ENCODE peak calls at places on chromosome X, in nine cellular contexts. A is SK-N-DZ; S is fibroblast of the aortic adventitia; E is NCI-H1436; G is T-helper 2 cell; P is neural progenitor cell; F is ureter; C is activated CD4-positive, alpha-beta T cell treated with anti-CD3 and anti-CD28 coated beads, Interleukin-2, amount 50 U/mL, for 1 hour; R is astrocyte of the hippocampus. V is an unnamed sample.

GRCh38 chrX:27491397-27491796 is 28.3 kb upstream of the PPP4R3C start:
- DNase-seq in G (no peak), R (no peak), F (no peak), C (no peak), S (no peak), P (no peak), A (no peak), E (no peak), V (no peak)

GRCh38 chrX:6041630-6042029 is 187.0 kb downstream of the NLGN4X start:
- DNase-seq in R (peak), G (no peak), F (no peak), E (no peak), P (no peak), C (no peak), S (peak), A (no peak), V (no peak)

GRCh38 chrX:111460612-111461011 is 48.6 kb upstream of the DCX start:
- DNase-seq in P (no peak), S (no peak), E (no peak), A (no peak), G (no peak), R (peak), C (no peak), F (no peak), V (no peak)

GRCh38 chrX:19549838-19550237 is 34.5 kb upstream of the MAP3K15 start:
- DNase-seq in C (no peak), E (no peak), G (no peak), A (no peak), F (no peak), P (no peak), S (no peak), R (no peak), V (no peak)

GRCh38 chrX:46325312-46325877 is 219.8 kb downstream of the ZNF674 start:
- DNase-seq in R (peak), A (no peak), P (peak), G (peak), F (no peak), C (peak), E (no peak), S (peak), V (no peak)

GRCh38 chrX:154902408-154902807 is 16.3 kb downstream of the F8A1 start:
- DNase-seq in G (no peak), S (no peak), R (no peak), E (no peak), P (no peak), C (no peak), A (no peak), F (no peak), V (no peak)

GRCh38 chrX:48937065-48937907 is 18.5 kb upstream of the PIM2 start:
- DNase-seq in A (no peak), P (peak), R (peak), F (peak), S (no peak), G (peak), C (peak), E (no peak), V (peak)

GRCh38 chrX:46117234-46117633 is 428.0 kb downstream of the ZNF674 start:
- DNase-seq in R (no peak), F (peak), S (no peak), A (no peak), G (no peak), C (no peak), E (no peak), P (no peak), V (no peak)

GRCh38 chrX:915427-916234 is 285.0 kb downstream of the SHOX start:
- DNase-seq in A (no peak), S (no peak), C (no peak), E (no peak), G (no peak), P (no peak), F (no peak), R (no peak), V (no peak)

GRCh38 chrX:53257166-53257565 is 24.2 kb downstream of the IQSEC2 start:
- DNase-seq in A (no peak), F (no peak), S (no peak), C (no peak), P (no peak), G (no peak), E (no peak), R (no peak), V (no peak)

GRCh38 chrX:136910565-136911040 is 30.1 kb upstream of the RBMX start:
- DNase-seq in P (no peak), F (no peak), A (no peak), S (peak), C (no peak), G (no peak), E (no peak), R (peak), V (no peak)

GRCh38 chrX:19602866-19603620 is 87.7 kb upstream of the MAP3K15 start:
- DNase-seq in A (no peak), S (peak), R (peak), E (no peak), C (no peak), P (no peak), F (no peak), G (no peak), V (no peak)

GRCh38 chrX:17470136-17470535 is 95.1 kb downstream of the NHS start:
- DNase-seq in C (no peak), S (no peak), A (no peak), R (no peak), P (no peak), F (no peak), G (no peak), E (no peak), V (no peak)

V was measured in ascending aorta.